ENCODE peak calls at places on chromosomes 16 and 17, in four cellular contexts. S is H1, D is K562, M is GM12878. F is an unnamed sample. For H4K20me1, the result is how much of the 10 kb centered on the place peaks cover.

GRCh38 chr17:80260791-80261158 is at the start of gene RNF213:
- DNase-seq in S (no peak), D (peak), M (no peak), F (no peak)

GRCh38 chr17:54992797-54993639 is 24.5 kb downstream of the STXBP4 start:
- DNase-seq in S (no peak), D (peak), M (no peak), F (peak)

GRCh38 chr16:1113489-1113888 is 17.4 kb upstream of the C1QTNF8 start:
- DNase-seq in S (no peak), D (no peak), M (no peak), F (no peak)

GRCh38 chr16:50315346-50315997 is 49.1 kb downstream of the ADCY7 start:
- DNase-seq in S (no peak), D (no peak), M (no peak), F (no peak)

GRCh38 chr16:58307583-58308312 is 12.9 kb upstream of the PRSS54 start:
- DNase-seq in S (no peak), D (no peak), M (no peak), F (no peak)

GRCh38 chr17:82036634-82037112 is 824 bp downstream of the DCXR start:
- DNase-seq in S (no peak), D (no peak), M (no peak), F (no peak)

GRCh38 chr16:19119564-19119963 is 5.8 kb downstream of the ITPRIPL2 start:
- DNase-seq in S (no peak), D (peak), M (no peak), F (no peak)

GRCh38 chr17:44004761-44005526 is 522 bp downstream of the NAGS start:
- DNase-seq in S (no peak), D (no peak), M (no peak), F (no peak)

GRCh38 chr16:81733295-81733694 is 45.8 kb upstream of the PLCG2 start:
- DNase-seq in S (no peak), D (no peak), M (no peak), F (no peak)

GRCh38 chr16:81732699-81733098 is 46.4 kb upstream of the PLCG2 start:
- DNase-seq in S (no peak), D (no peak), M (no peak), F (no peak)

GRCh38 chr16:81731636-81732035 is 47.5 kb upstream of the PLCG2 start:
- DNase-seq in S (no peak), D (no peak), M (no peak), F (no peak)

GRCh38 chr16:81737885-81738536 is 41.1 kb upstream of the PLCG2 start:
- DNase-seq in S (peak), D (peak), M (peak), F (peak)

GRCh38 chr16:81734632-81735434 is 44.3 kb upstream of the PLCG2 start:
- DNase-seq in S (no peak), D (no peak), M (no peak), F (no peak)
- TF ChIP-seq EGR1 in S (no peak), D (peak), M (no peak), F (no peak)

GRCh38 chr17:50388728-50389127 is 8.6 kb downstream of the LRRC59 start:
- DNase-seq in S (no peak), D (no peak), M (no peak), F (no peak)

GRCh38 chr17:50381260-50381815 is 8.3 kb downstream of the EME1 start:
- DNase-seq in S (no peak), D (no peak), M (no peak), F (no peak)

GRCh38 chr17:50382931-50383330 is 9.9 kb downstream of the EME1 start:
- DNase-seq in S (no peak), D (no peak), M (no peak), F (no peak)

GRCh38 chr17:50381920-50382319 is 8.9 kb downstream of the EME1 start:
- DNase-seq in S (no peak), D (no peak), M (no peak), F (no peak)

GRCh38 chr17:50386451-50386994 is 10.8 kb downstream of the LRRC59 start:
- DNase-seq in S (no peak), D (no peak), M (no peak), F (no peak)
- H4K20me1 ChIP-seq in S (under half), D (under half), M (under half), F (under half)

DNA sequence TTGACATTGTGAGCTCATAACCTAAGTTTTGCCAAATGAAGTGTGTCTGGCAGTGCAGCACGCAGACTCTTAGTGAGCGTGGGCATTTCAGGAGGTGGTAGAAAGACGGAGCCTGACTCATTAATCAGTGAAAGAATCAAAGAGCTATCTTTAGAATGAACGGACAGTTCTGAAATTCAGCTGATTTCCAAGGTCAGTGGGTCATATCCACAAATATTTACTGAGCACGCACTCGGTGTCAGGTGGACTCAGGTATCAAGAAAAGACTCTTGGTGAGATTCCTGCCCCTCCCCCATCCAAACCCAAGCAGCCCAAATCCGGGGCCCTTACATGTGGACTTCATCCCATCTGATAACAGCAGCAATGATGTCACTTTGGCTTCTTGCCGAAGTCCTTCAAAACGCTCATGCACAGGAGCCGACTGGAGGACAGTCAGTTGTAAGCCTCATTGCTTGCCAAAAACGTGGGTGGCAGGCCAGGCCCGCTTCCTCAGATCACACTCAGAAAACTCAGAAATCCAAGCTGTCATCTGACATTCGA is 185.8 kb downstream of the HS3ST3A1 start:
- DNase-seq in S (no peak), D (peak), M (no peak), F (peak)
- TF ChIP-seq EGR1 in S (no peak), D (peak), M (no peak), F (peak)

GRCh38 chr16:11700264-11701029 is 32.2 kb downstream of the SNN start:
- DNase-seq in S (no peak), D (no peak), M (no peak), F (no peak)
- H4K20me1 ChIP-seq in S (under half), D (under half), M (under half), F (under half)

GRCh38 chr16:12349950-12350842 is 373.7 kb downstream of the SNX29 start:
- DNase-seq in S (no peak), D (no peak), M (no peak), F (no peak)

GRCh38 chr16:12354296-12354818 is 377.8 kb downstream of the SNX29 start:
- DNase-seq in S (no peak), D (no peak), M (no peak), F (no peak)

GRCh38 chr16:12348733-12349704 is 372.5 kb downstream of the SNX29 start:
- DNase-seq in S (no peak), D (no peak), M (no peak), F (no peak)

GRCh38 chr16:12347365-12347764 is 370.8 kb downstream of the SNX29 start:
- DNase-seq in S (no peak), D (no peak), M (no peak), F (no peak)

GRCh38 chr16:12350945-12351344 is 374.4 kb downstream of the SNX29 start:
- DNase-seq in S (no peak), D (no peak), M (no peak), F (no peak)
- TF ChIP-seq EGR1 in S (no peak), D (no peak), M (no peak), F (no peak)

GRCh38 chr17:77470330-77470786 is 329.6 kb downstream of the SEC14L1 start:
- DNase-seq in S (no peak), D (no peak), M (no peak), F (no peak)

GRCh38 chr17:77470800-77471733 is 330.3 kb downstream of the SEC14L1 start:
- DNase-seq in S (no peak), D (peak), M (no peak), F (peak)

GRCh38 chr17:77467513-77467912 is 326.7 kb downstream of the SEC14L1 start:
- DNase-seq in S (no peak), D (no peak), M (no peak), F (no peak)

GRCh38 chr17:77466596-77467223 is 325.9 kb downstream of the SEC14L1 start:
- DNase-seq in S (no peak), D (no peak), M (no peak), F (no peak)

DNA sequence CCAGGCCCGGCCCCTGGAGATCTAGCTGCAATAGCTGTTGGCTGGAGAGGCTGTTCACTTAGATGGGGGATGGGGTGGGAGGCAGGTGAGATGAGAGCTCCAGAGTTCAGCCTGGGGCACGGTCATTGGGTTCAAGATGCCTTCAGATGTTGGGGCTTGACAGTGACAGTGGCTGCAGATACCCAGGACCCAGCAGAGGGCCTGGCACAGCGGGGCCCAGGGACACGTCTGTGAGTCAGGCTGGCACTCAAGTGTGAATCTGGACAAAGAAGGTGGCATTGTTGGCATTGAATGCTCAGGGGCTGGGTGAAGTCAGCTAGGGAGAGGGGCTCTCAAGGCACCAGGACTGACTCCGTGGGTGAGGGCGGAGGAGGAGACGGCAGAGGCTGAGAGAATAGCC is 328.1 kb downstream of the SEC14L1 start:
- DNase-seq in S (no peak), D (no peak), M (no peak), F (no peak)
- H4K20me1 ChIP-seq in S (under half), D (under half), M (under half), F (under half)

F was measured in HCT116.